ENCODE peak calls at places on chromosomes 12 and 14, in ten cellular contexts. One of them, this sample, is unnamed.

GRCh38 chr14:81401420-81402122 is 1.4 kb upstream of the STON2 start:
- DNase-seq in HTR-8/SVneo: peak
- DNase-seq in neural progenitor cell: no peak
- DNase-seq in upper lobe of left lung: no peak
- DNase-seq in EL: peak
- DNase-seq in heart right ventricle: no peak
- DNase-seq in caudate nucleus: no peak
- DNase-seq in NCI-H1930: no peak
- DNase-seq in GM03348: peak
- DNase-seq in left cardiac atrium: no peak
- DNase-seq in this sample: no peak

GRCh38 chr14:53956427-53957201 is at the start of gene BMP4:
- DNase-seq in upper lobe of left lung: peak
- DNase-seq in EL: peak
- DNase-seq in caudate nucleus: no peak
- DNase-seq in neural progenitor cell: peak
- DNase-seq in GM03348: no peak
- DNase-seq in HTR-8/SVneo: peak
- DNase-seq in left cardiac atrium: peak
- DNase-seq in heart right ventricle: peak
- DNase-seq in NCI-H1930: no peak
- DNase-seq in this sample: peak

GRCh38 chr12:58608711-58609110 is 311.6 kb downstream of the LRIG3 start:
- DNase-seq in EL: peak
- DNase-seq in GM03348: peak
- DNase-seq in upper lobe of left lung: no peak
- DNase-seq in HTR-8/SVneo: no peak
- DNase-seq in heart right ventricle: no peak
- DNase-seq in left cardiac atrium: no peak
- DNase-seq in neural progenitor cell: no peak
- DNase-seq in caudate nucleus: no peak
- DNase-seq in NCI-H1930: no peak
- DNase-seq in this sample: no peak

GRCh38 chr12:108156717-108157116 is 27.6 kb downstream of the WSCD2 start:
- DNase-seq in HTR-8/SVneo: no peak
- DNase-seq in upper lobe of left lung: no peak
- DNase-seq in caudate nucleus: no peak
- DNase-seq in GM03348: no peak
- DNase-seq in neural progenitor cell: no peak
- DNase-seq in EL: no peak
- DNase-seq in heart right ventricle: no peak
- DNase-seq in NCI-H1930: no peak
- DNase-seq in left cardiac atrium: no peak
- DNase-seq in this sample: no peak

GRCh38 chr14:71001742-71002141 is 94.5 kb downstream of the PCNX1 start:
- DNase-seq in GM03348: no peak
- DNase-seq in caudate nucleus: no peak
- DNase-seq in neural progenitor cell: no peak
- DNase-seq in HTR-8/SVneo: no peak
- DNase-seq in EL: no peak
- DNase-seq in left cardiac atrium: no peak
- DNase-seq in heart right ventricle: no peak
- DNase-seq in upper lobe of left lung: no peak
- DNase-seq in NCI-H1930: no peak
- DNase-seq in this sample: no peak

GRCh38 chr12:72272731-72273498 is 745 bp downstream of the TRHDE start:
- DNase-seq in left cardiac atrium: peak
- DNase-seq in heart right ventricle: peak
- DNase-seq in EL: peak
- DNase-seq in upper lobe of left lung: peak
- DNase-seq in NCI-H1930: no peak
- DNase-seq in neural progenitor cell: peak
- DNase-seq in GM03348: peak
- DNase-seq in caudate nucleus: no peak
- DNase-seq in HTR-8/SVneo: no peak
- DNase-seq in this sample: peak

GRCh38 chr12:57270966-57271470 is 20.0 kb upstream of the STAC3 start:
- DNase-seq in neural progenitor cell: no peak
- DNase-seq in heart right ventricle: no peak
- DNase-seq in upper lobe of left lung: no peak
- DNase-seq in left cardiac atrium: no peak
- DNase-seq in EL: no peak
- DNase-seq in caudate nucleus: no peak
- DNase-seq in HTR-8/SVneo: no peak
- DNase-seq in GM03348: no peak
- DNase-seq in NCI-H1930: no peak
- DNase-seq in this sample: no peak

GRCh38 chr14:74985028-74985310 is 17.8 kb upstream of the EIF2B2 start:
- DNase-seq in heart right ventricle: peak
- DNase-seq in neural progenitor cell: no peak
- DNase-seq in caudate nucleus: no peak
- DNase-seq in NCI-H1930: no peak
- DNase-seq in upper lobe of left lung: no peak
- DNase-seq in EL: no peak
- DNase-seq in GM03348: no peak
- DNase-seq in left cardiac atrium: no peak
- DNase-seq in HTR-8/SVneo: no peak
- DNase-seq in this sample: no peak

GRCh38 chr12:94561943-94562411 is 88.4 kb downstream of the TMCC3 start:
- DNase-seq in GM03348: no peak
- DNase-seq in EL: peak
- DNase-seq in caudate nucleus: peak
- DNase-seq in NCI-H1930: no peak
- DNase-seq in left cardiac atrium: no peak
- DNase-seq in neural progenitor cell: no peak
- DNase-seq in HTR-8/SVneo: no peak
- DNase-seq in upper lobe of left lung: no peak
- DNase-seq in heart right ventricle: peak
- DNase-seq in this sample: peak

GRCh38 chr14:76887196-76887595 is 61.0 kb downstream of the LRRC74A start:
- DNase-seq in upper lobe of left lung: no peak
- DNase-seq in HTR-8/SVneo: no peak
- DNase-seq in NCI-H1930: no peak
- DNase-seq in GM03348: peak
- DNase-seq in heart right ventricle: no peak
- DNase-seq in caudate nucleus: no peak
- DNase-seq in neural progenitor cell: no peak
- DNase-seq in left cardiac atrium: peak
- DNase-seq in EL: peak
- DNase-seq in this sample: no peak

GRCh38 chr12:93813972-93814821 is 137.0 kb downstream of the CRADD start:
- DNase-seq in neural progenitor cell: no peak
- DNase-seq in left cardiac atrium: peak
- DNase-seq in GM03348: peak
- DNase-seq in upper lobe of left lung: peak
- DNase-seq in heart right ventricle: peak
- DNase-seq in HTR-8/SVneo: no peak
- DNase-seq in caudate nucleus: no peak
- DNase-seq in EL: no peak
- DNase-seq in NCI-H1930: no peak
- DNase-seq in this sample: peak